ENCODE peak calls at places on chromosomes 12 and 14, in nine cellular contexts. W, I, H, P, V, R, Q, E and J are unnamed samples.

GRCh38 chr12:131672941-131673330 is 38.0 kb upstream of the SFSWAP start:
- DNase-seq in H (no peak), R (peak), I (no peak), Q (no peak), E (no peak), W (no peak), V (no peak), P (no peak), J (no peak)

GRCh38 chr14:93548102-93548843 is 117.5 kb downstream of the UNC79 start:
- DNase-seq in I (no peak), V (no peak), P (no peak), E (no peak), W (no peak), Q (no peak), R (no peak), H (no peak), J (peak)

GRCh38 chr14:65042731-65043372 is 56.2 kb downstream of the FNTB start:
- DNase-seq in H (no peak), W (no peak), E (no peak), Q (no peak), V (no peak), I (no peak), P (no peak), R (no peak), J (peak)

GRCh38 chr14:59337151-59337611 is 128.0 kb downstream of the GPR135 start:
- DNase-seq in E (peak), W (no peak), Q (no peak), V (peak), H (no peak), I (peak), R (no peak), P (no peak), J (no peak)

GRCh38 chr14:75781096-75781495 is 120.0 kb downstream of the TTLL5 start:
- DNase-seq in V (no peak), P (no peak), H (no peak), E (no peak), Q (no peak), W (no peak), I (no peak), R (no peak), J (no peak)

GRCh38 chr12:95848575-95849388 is 10.0 kb upstream of the SNRPF start:
- DNase-seq in Q (no peak), W (peak), I (peak), H (no peak), P (no peak), V (no peak), R (no peak), E (no peak), J (no peak)

GRCh38 chr14:75141967-75142366 is 15.1 kb upstream of the NEK9 start:
- DNase-seq in Q (no peak), W (no peak), R (no peak), I (peak), P (peak), E (no peak), H (no peak), V (no peak), J (no peak)

GRCh38 chr12:51921017-51921725 is 13.9 kb downstream of the ACVRL1 start:
- DNase-seq in P (peak), W (no peak), E (no peak), R (peak), V (peak), I (no peak), H (no peak), Q (no peak), J (no peak)

GRCh38 chr12:16685107-16685506 is 79.1 kb upstream of the LMO3 start:
- DNase-seq in W (no peak), Q (no peak), P (no peak), V (no peak), R (no peak), I (peak), E (no peak), H (no peak), J (no peak)

GRCh38 chr12:10779103-10779502 is 23.3 kb downstream of the TAS2R7 start:
- DNase-seq in Q (no peak), I (no peak), V (no peak), E (no peak), W (no peak), P (no peak), R (no peak), H (no peak), J (no peak)

GRCh38 chr14:32727827-32728226 is 210.9 kb upstream of the NPAS3 start:
- DNase-seq in V (no peak), H (no peak), R (no peak), P (no peak), Q (no peak), E (no peak), I (no peak), W (no peak), J (no peak)

GRCh38 chr12:78870539-78870938 is 6.0 kb downstream of the SYT1 start:
- DNase-seq in W (no peak), H (no peak), Q (no peak), R (no peak), E (no peak), I (no peak), P (peak), V (no peak), J (no peak)

GRCh38 chr12:112980491-112981158 is 2.3 kb downstream of the OAS2 start:
- DNase-seq in V (no peak), R (no peak), H (no peak), E (no peak), P (no peak), W (no peak), Q (no peak), I (no peak), J (no peak)

GRCh38 chr12:45273717-45274271 is 57.9 kb downstream of the ANO6 start:
- DNase-seq in Q (no peak), E (peak), V (no peak), H (peak), R (no peak), I (peak), W (peak), P (no peak), J (no peak)

GRCh38 chr12:20520572-20520971 is 152.2 kb downstream of the PDE3A start:
- DNase-seq in P (no peak), I (no peak), H (no peak), R (no peak), W (no peak), E (no peak), Q (no peak), V (no peak), J (no peak)

GRCh38 chr12:124520258-124520657 is 47.2 kb downstream of the NCOR2 start:
- DNase-seq in P (no peak), E (no peak), I (no peak), R (peak), Q (peak), W (no peak), V (no peak), H (no peak), J (no peak)

GRCh38 chr12:46944104-46944503 is 118.3 kb upstream of the SLC38A4 start:
- DNase-seq in V (no peak), I (peak), W (peak), Q (no peak), P (no peak), E (no peak), R (no peak), H (peak), J (no peak)

GRCh38 chr14:69658664-69659261 is 47.4 kb downstream of the SUSD6 start:
- DNase-seq in R (no peak), Q (no peak), E (no peak), P (no peak), W (no peak), I (no peak), V (no peak), H (no peak), J (no peak)

GRCh38 chr12:119179335-119180021 is 747 bp downstream of the HSPB8 start:
- DNase-seq in V (peak), I (peak), Q (peak), R (no peak), W (no peak), P (no peak), E (no peak), H (peak), J (no peak)

GRCh38 chr12:95648990-95649791 is 97.9 kb upstream of the USP44 start:
- DNase-seq in W (no peak), P (no peak), I (peak), R (no peak), V (no peak), H (peak), Q (no peak), E (no peak), J (no peak)

GRCh38 chr12:131355688-131356245 is 355.1 kb upstream of the SFSWAP start:
- DNase-seq in P (no peak), V (no peak), H (no peak), Q (no peak), W (no peak), R (no peak), E (no peak), I (no peak), J (no peak)

GRCh38 chr12:53052419-53053222 is 2.8 kb downstream of the TNS2 start:
- DNase-seq in P (no peak), R (peak), V (peak), I (peak), Q (peak), E (no peak), H (no peak), W (no peak), J (no peak)

GRCh38 chr14:59944909-59945308 is 25.0 kb downstream of the LRRC9 start:
- DNase-seq in H (no peak), R (no peak), E (no peak), Q (no peak), V (no peak), P (no peak), I (no peak), W (no peak), J (no peak)

GRCh38 chr12:124590447-124590846 is 23.0 kb upstream of the NCOR2 start:
- DNase-seq in V (no peak), I (no peak), H (no peak), R (no peak), E (no peak), Q (no peak), P (no peak), W (no peak), J (no peak)

GRCh38 chr12:124236651-124237050 is 58.2 kb upstream of the RFLNA start:
- DNase-seq in E (no peak), P (no peak), R (no peak), W (no peak), H (peak), Q (no peak), I (peak), V (no peak), J (no peak)

GRCh38 chr12:24212496-24212895 is 263.0 kb upstream of the SOX5 start:
- DNase-seq in V (no peak), P (no peak), I (no peak), R (no peak), Q (no peak), E (no peak), H (no peak), W (no peak), J (no peak)

GRCh38 chr12:103495783-103496456 is at the start of gene C12orf42:
- DNase-seq in W (no peak), H (peak), E (no peak), V (no peak), Q (no peak), P (peak), R (no peak), I (peak), J (peak)

GRCh38 chr12:103645202-103645601 is 58.1 kb downstream of the STAB2 start:
- DNase-seq in H (no peak), I (peak), P (no peak), W (no peak), R (no peak), V (no peak), E (no peak), Q (no peak), J (no peak)

GRCh38 chr14:25836647-25837046 is 761.2 kb downstream of the NOVA1 start:
- DNase-seq in P (no peak), W (no peak), I (no peak), R (no peak), H (no peak), Q (no peak), V (no peak), E (no peak), J (no peak)

GRCh38 chr14:79831198-79831890 is 380.0 kb downstream of the DIO2 start:
- DNase-seq in H (no peak), I (peak), V (no peak), Q (no peak), R (no peak), E (no peak), W (peak), P (no peak), J (no peak)

GRCh38 chr12:101957251-101957650 is 79.9 kb downstream of the DRAM1 start:
- DNase-seq in H (no peak), V (no peak), E (peak), Q (no peak), P (no peak), W (no peak), I (peak), R (no peak), J (no peak)

GRCh38 chr12:14618990-14619389 is 51.3 kb upstream of the PLBD1 start:
- DNase-seq in V (no peak), R (no peak), H (no peak), I (peak), Q (no peak), P (no peak), W (no peak), E (no peak), J (no peak)

GRCh38 chr12:4855121-4855924 is 54.4 kb upstream of the KCNA1 start:
- DNase-seq in E (peak), W (peak), V (peak), Q (peak), I (peak), P (peak), H (peak), R (no peak), J (peak)

GRCh38 chr12:104865080-104865479 is 93.0 kb downstream of the SLC41A2 start:
- DNase-seq in H (no peak), R (no peak), I (no peak), Q (no peak), E (no peak), P (no peak), V (no peak), W (no peak), J (peak)

GRCh38 chr12:19130224-19131019 is 889 bp downstream of the PLEKHA5 start:
- DNase-seq in R (peak), W (no peak), Q (peak), E (no peak), H (no peak), V (peak), P (peak), I (peak), J (peak)

GRCh38 chr14:57747036-57747435 is 118.9 kb downstream of the SLC35F4 start:
- DNase-seq in R (no peak), E (no peak), W (no peak), H (peak), Q (peak), P (no peak), I (no peak), V (no peak), J (no peak)

GRCh38 chr12:108826807-108827721 is 30.3 kb downstream of the SSH1 start:
- DNase-seq in E (no peak), R (no peak), P (peak), I (no peak), V (no peak), W (no peak), Q (no peak), H (no peak), J (no peak)

GRCh38 chr12:48969847-48970701 is 1.5 kb downstream of the WNT10B start:
- DNase-seq in R (no peak), H (no peak), P (peak), V (no peak), E (no peak), Q (no peak), I (no peak), W (no peak), J (peak)
- TF ChIP-seq CTCF in R (no peak), H (no peak), P (no peak), V (no peak), E (no peak), Q (no peak), I (no peak), W (no peak), J (peak)

DNA sequence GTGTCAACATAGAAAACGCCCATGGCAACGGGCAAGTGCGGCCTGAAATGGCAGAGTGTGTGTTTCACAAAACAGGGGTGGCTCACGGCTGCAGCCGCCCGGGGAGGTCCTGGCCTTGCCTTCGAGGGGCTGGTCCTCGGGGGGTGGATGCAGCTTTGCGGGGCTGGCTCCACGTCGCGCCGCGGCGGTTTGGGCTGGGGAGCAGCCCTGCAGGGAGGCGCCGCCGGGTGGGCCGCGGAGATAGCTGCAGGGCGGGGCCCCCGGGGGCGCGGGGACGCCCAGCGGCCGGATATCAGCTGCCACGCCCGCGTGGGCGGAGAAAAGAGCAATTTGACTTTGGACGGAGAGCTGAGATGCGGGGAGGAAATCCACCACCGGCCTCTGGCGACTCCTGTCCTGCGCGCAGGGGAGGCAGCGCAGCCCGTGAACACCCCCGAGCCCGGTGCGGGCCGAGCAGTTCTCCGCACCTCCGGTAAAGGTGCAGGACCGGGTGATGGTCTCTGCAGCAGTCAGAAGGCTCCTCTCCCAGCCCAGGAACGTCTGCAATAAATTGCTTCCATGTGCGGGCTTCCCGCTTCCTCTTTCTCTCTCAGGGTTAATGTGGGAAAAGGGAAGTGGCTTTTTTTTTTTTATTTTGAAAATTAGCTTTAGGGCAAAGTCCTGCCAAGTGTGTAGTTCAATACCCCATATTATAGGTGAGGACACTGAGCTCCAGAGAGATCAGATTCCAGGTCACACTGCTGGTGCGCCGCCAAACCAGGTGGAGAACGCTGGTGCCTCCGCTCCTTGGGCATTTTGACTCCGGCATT is 110.5 kb downstream of the ARF6 start:
- DNase-seq in R (peak), H (peak), P (peak), W (no peak), E (no peak), V (peak), Q (peak), I (peak), J (peak)
- TF ChIP-seq CTCF in R (peak), H (peak), P (no peak), W (no peak), E (peak), V (no peak), Q (peak), I (peak), J (peak)

DNA sequence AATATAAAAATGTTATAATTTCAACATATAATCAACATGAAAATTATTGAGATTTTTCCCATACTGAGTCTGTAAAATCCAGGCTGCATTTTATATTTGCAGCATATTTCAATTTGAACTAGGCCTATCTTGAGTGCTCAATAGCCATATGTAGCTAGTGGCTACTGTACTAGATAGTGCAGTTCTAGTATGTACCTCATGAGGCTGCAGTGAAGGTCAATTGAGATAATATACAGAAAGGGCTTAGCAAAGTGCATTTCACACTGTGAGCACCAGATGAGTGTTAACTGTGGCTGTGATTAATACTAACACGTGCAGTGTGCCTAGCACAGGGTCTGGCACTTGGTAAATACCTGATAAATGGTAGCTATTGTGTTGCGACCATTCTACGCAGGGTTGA is 5.4 kb upstream of the SLC22A17 start:
- DNase-seq in V (no peak), W (no peak), E (no peak), R (no peak), I (no peak), Q (no peak), H (no peak), P (no peak), J (no peak)
- TF ChIP-seq CTCF in V (no peak), W (no peak), E (no peak), R (no peak), I (no peak), Q (no peak), H (no peak), P (no peak), J (no peak)

DNA sequence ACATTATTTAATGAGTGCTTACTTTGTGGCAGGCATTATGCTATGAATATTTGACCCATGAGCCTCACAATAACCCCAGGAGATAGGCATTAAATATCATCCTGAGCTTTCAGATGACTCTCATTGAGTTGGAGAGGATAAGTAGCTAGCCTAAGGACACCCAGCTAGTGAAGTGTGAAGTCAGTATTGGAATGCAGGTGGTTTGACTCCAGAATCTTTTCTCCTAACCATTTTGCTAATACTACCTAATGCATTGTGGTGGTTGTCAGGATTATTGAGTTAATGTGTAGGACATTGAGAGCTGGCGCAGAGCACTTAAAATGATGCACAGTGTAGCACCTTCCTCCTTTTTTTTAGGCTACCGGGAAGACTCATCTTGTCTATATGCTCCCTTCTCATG is 3.8 kb upstream of the CDKL1 start:
- DNase-seq in P (no peak), I (no peak), Q (no peak), R (no peak), H (no peak), W (no peak), E (no peak), V (no peak), J (no peak)
- TF ChIP-seq CTCF in P (no peak), I (no peak), Q (no peak), R (no peak), H (no peak), W (no peak), E (no peak), V (no peak), J (no peak)

GRCh38 chr14:105167303-105168092 is 1.1 kb downstream of the JAG2 start:
- DNase-seq in W (no peak), E (no peak), R (no peak), I (no peak), P (no peak), H (no peak), Q (peak), V (no peak), J (no peak)

GRCh38 chr14:105168093-105168420 is 519 bp downstream of the JAG2 start:
- DNase-seq in P (no peak), R (no peak), W (no peak), E (no peak), V (no peak), I (no peak), Q (no peak), H (no peak), J (no peak)

GRCh38 chr14:105169776-105170655 is 1.4 kb upstream of the JAG2 start:
- DNase-seq in P (no peak), I (no peak), E (no peak), H (no peak), W (no peak), V (no peak), Q (no peak), R (no peak), J (no peak)

GRCh38 chr14:105168496-105168978 is at the start of gene JAG2:
- DNase-seq in V (no peak), H (no peak), R (peak), E (no peak), P (peak), W (no peak), Q (peak), I (no peak), J (peak)

DNA sequence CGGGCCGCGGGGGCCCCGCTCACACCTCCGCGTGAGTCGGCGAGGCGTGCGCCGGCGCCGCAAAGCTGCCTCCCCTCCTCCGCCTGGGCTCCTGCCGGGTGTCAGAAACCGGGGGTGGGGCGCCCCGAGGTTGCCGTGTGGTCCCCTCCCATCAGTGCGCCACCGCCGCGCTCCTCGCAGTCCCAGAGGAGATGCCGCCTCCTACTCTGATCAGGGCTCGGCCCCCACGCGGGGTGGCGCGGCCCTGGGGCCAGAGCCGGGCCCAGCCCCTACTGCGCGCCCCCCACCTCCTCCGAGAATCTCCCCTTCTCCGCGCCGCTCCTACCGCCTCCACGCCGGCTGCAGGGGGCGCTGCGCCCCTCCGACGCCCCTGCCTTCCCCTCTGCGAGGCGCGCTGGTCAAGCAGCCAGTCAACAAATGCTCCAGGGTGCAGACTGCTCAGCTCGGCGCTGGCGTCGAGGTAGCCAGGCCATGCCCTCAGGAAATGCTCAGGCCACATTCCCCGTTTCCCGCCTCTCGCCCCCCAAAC is 467 bp upstream of the JAG2 start:
- DNase-seq in R (no peak), H (no peak), E (no peak), Q (no peak), I (no peak), W (no peak), V (no peak), P (no peak), J (no peak)
- TF ChIP-seq CTCF in R (peak), H (peak), E (peak), Q (no peak), I (no peak), W (peak), V (no peak), P (peak), J (peak)